ENCODE peak calls at places on chromosomes 13 and 19, in nine cellular contexts. F, K, O, M, N, H, B, R and P are unnamed samples.

GRCh38 chr13:24613128-24613527 is 67.1 kb upstream of the ATP12A start:
- DNase-seq in F (no peak), K (no peak), O (no peak), M (no peak), N (no peak), H (no peak), B (no peak), R (no peak), P (no peak)

GRCh38 chr13:111920932-111921705 is 145.8 kb upstream of the SOX1 start:
- DNase-seq in F (no peak), K (no peak), O (peak; percentile 13), M (no peak), N (no peak), H (no peak), B (no peak), R (no peak), P (no peak)

GRCh38 chr13:32165791-32166190 is 134.2 kb downstream of the FRY start:
- DNase-seq in F (no peak), K (peak; percentile 79), O (no peak), M (no peak), N (peak; percentile 90), H (no peak), B (peak; percentile 53), R (no peak), P (no peak)

GRCh38 chr19:42216653-42217521 is 590 bp downstream of the DEDD2 start:
- DNase-seq in F (no peak), K (peak; percentile 45), O (peak; percentile 51), M (peak; percentile 60), N (peak; percentile 78), H (no peak), B (peak; percentile 44), R (no peak), P (peak; percentile 20)

GRCh38 chr13:59337070-59337469 is 826.7 kb downstream of the DIAPH3 start:
- DNase-seq in F (no peak), K (no peak), O (no peak), M (no peak), N (no peak), H (no peak), B (no peak), R (no peak), P (no peak)

GRCh38 chr19:4374451-4375163 is 25.7 kb downstream of the SH3GL1 start:
- DNase-seq in F (no peak), K (peak; percentile 84), O (peak; percentile 73), M (peak; percentile 74), N (peak; percentile 96), H (no peak), B (no peak), R (peak; percentile 65), P (peak; percentile 90)

GRCh38 chr19:4988770-4989251 is 19.9 kb downstream of the KDM4B start:
- DNase-seq in F (peak; percentile 32), K (peak; percentile 74), O (no peak), M (no peak), N (no peak), H (no peak), B (peak; percentile 57), R (peak; percentile 53), P (peak; percentile 83)

GRCh38 chr19:23366437-23366836 is 28.8 kb downstream of the ZNF91 start:
- DNase-seq in F (no peak), K (no peak), O (no peak), M (no peak), N (no peak), H (no peak), B (no peak), R (no peak), P (no peak)

GRCh38 chr13:26463848-26464247 is 93.6 kb upstream of the WASF3 start:
- DNase-seq in F (no peak), K (no peak), O (no peak), M (no peak), N (no peak), H (no peak), B (no peak), R (no peak), P (no peak)

GRCh38 chr13:46622918-46623256 is 69.9 kb downstream of the LRCH1 start:
- DNase-seq in F (peak; percentile 60), K (peak; percentile 61), O (no peak), M (peak; percentile 50), N (peak; percentile 75), H (no peak), B (peak; percentile 70), R (peak; percentile 63), P (peak; percentile 80)

GRCh38 chr13:88623150-88623549 is 952.0 kb downstream of the SLITRK5 start:
- DNase-seq in F (no peak), K (no peak), O (no peak), M (no peak), N (no peak), H (no peak), B (no peak), R (no peak), P (no peak)

GRCh38 chr19:38900220-38900629 is 456 bp downstream of the NFKBIB start:
- DNase-seq in F (no peak), K (no peak), O (no peak), M (no peak), N (no peak), H (no peak), B (no peak), R (no peak), P (no peak)

GRCh38 chr19:38901683-38902082 is 1.9 kb downstream of the NFKBIB start:
- DNase-seq in F (no peak), K (no peak), O (no peak), M (no peak), N (no peak), H (no peak), B (no peak), R (no peak), P (no peak)

GRCh38 chr19:38900816-38901215 is 1.0 kb downstream of the NFKBIB start:
- DNase-seq in F (no peak), K (no peak), O (no peak), M (no peak), N (no peak), H (no peak), B (no peak), R (no peak), P (no peak)

GRCh38 chr19:38898788-38899446 is 501 bp downstream of the SIRT2 start:
- DNase-seq in F (no peak), K (no peak), O (peak; percentile 27), M (peak; percentile 40), N (no peak), H (no peak), B (peak; percentile 22), R (no peak), P (peak; percentile 14)

GRCh38 chr19:38899447-38900219 is at the start of the genes NFKBIB and SIRT2:
- DNase-seq in F (peak; percentile 98), K (peak; percentile 100), O (peak; percentile 100), M (peak; percentile 100), N (peak; percentile 100), H (peak; percentile 99), B (peak; percentile 100), R (peak; percentile 99), P (peak; percentile 100)
- TF ChIP-seq CTCF in F (no peak), K (no peak), O (no peak), M (no peak), N (no peak), H (no peak), B (peak; percentile 29), R (no peak), P (no peak)

DNA sequence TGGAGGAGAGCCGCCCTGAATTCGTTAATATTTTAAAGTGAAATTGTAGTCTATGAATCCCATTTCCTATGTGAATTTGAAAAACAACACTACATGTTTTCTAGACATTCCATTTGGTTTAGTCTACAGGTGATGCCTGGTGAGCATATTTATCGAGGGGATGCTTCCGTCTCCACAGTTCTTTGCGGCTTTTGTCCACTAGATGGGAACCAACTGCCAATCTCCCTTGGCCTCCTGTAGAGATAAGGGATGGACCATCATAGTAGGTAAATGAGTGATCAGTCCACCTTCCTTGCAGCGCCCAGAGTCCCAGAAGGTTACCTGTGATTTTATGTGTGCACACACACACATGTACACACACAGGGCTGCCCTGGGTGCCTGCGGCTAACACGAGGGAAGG is 289.8 kb upstream of the SOX21 start:
- DNase-seq in F (no peak), K (no peak), O (no peak), M (no peak), N (no peak), H (no peak), B (no peak), R (no peak), P (no peak)
- TF ChIP-seq CTCF in F (no peak), K (no peak), O (no peak), M (no peak), N (no peak), H (no peak), B (no peak), R (no peak), P (no peak)

GRCh38 chr13:41513600-41513999 is 56.2 kb downstream of the RGCC start:
- DNase-seq in F (no peak), K (no peak), O (no peak), M (no peak), N (no peak), H (no peak), B (no peak), R (no peak), P (no peak)

GRCh38 chr13:41514853-41515395 is 57.6 kb downstream of the RGCC start:
- DNase-seq in F (no peak), K (no peak), O (no peak), M (no peak), N (no peak), H (no peak), B (no peak), R (no peak), P (no peak)

GRCh38 chr13:41516760-41517159 is 59.4 kb downstream of the RGCC start:
- DNase-seq in F (no peak), K (no peak), O (no peak), M (no peak), N (no peak), H (no peak), B (no peak), R (no peak), P (no peak)

GRCh38 chr13:41515491-41516139 is 58.3 kb downstream of the RGCC start:
- DNase-seq in F (no peak), K (no peak), O (no peak), M (no peak), N (no peak), H (no peak), B (no peak), R (no peak), P (no peak)

DNA sequence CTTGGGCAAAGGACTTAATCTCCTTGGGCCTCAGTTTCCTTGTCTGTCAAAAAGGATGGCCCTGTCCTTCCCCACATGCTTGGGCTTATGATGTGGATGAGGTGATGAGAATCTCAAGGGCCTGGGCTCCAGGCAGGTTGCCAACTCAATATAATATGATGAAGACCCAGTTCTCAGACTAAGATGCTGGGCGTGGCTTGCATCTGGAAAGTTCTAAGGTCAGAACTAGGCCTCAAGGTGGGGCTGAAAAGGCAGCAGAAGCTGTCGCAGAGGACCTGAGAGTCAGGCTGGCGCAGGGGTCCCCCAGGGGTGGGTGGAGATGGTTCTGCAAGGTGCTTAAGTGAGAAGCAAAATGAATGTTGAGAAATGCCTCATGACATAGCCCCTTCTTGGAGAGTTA is 58.8 kb downstream of the RGCC start:
- DNase-seq in F (no peak), K (no peak), O (no peak), M (no peak), N (no peak), H (no peak), B (no peak), R (no peak), P (no peak)
- TF ChIP-seq CTCF in F (no peak), K (no peak), O (no peak), M (no peak), N (no peak), H (no peak), B (no peak), R (no peak), P (no peak)

GRCh38 chr19:11331502-11331901 is 8.0 kb downstream of the RAB3D start:
- DNase-seq in F (no peak), K (no peak), O (no peak), M (no peak), N (no peak), H (no peak), B (no peak), R (no peak), P (no peak)
- TF ChIP-seq CTCF in F (no peak), K (no peak), O (no peak), M (no peak), N (no peak), H (no peak), B (no peak), R (no peak), P (no peak)